ENCODE peak calls at places on chromosomes 3 and 15, in six cellular contexts. Z, Q, I, D, S and W are unnamed samples.

GRCh38 chr15:70358011-70358819 is 260.5 kb upstream of the TLE3 start:
- DNase-seq in Z (no peak), Q (no peak), I (no peak), D (no peak), S (no peak), W (no peak)

GRCh38 chr15:62254137-62254934 is 89.3 kb upstream of the C2CD4B start:
- DNase-seq in Z (peak; percentile 75), Q (peak; percentile 49), I (peak; percentile 89), D (peak; percentile 52), S (peak; percentile 59), W (peak; percentile 72)

GRCh38 chr3:173395073-173395411 is 2.5 kb upstream of the NLGN1 start:
- DNase-seq in Z (no peak), Q (no peak), I (no peak), D (no peak), S (no peak), W (no peak)

GRCh38 chr3:134711284-134711683 is 60.5 kb upstream of the KY start:
- DNase-seq in Z (no peak), Q (peak; percentile 2), I (no peak), D (no peak), S (no peak), W (no peak)

GRCh38 chr3:35659808-35660207 is 20.5 kb downstream of the ARPP21 start:
- DNase-seq in Z (peak; percentile 13), Q (no peak), I (peak; percentile 26), D (no peak), S (peak; percentile 2), W (no peak)

GRCh38 chr3:135218304-135218703 is 423.2 kb downstream of the EPHB1 start:
- DNase-seq in Z (no peak), Q (no peak), I (peak; percentile 30), D (no peak), S (no peak), W (no peak)

GRCh38 chr3:127074900-127075360 is 92.0 kb downstream of the PLXNA1 start:
- DNase-seq in Z (no peak), Q (no peak), I (peak; percentile 57), D (no peak), S (no peak), W (peak; percentile 53)

GRCh38 chr15:40344631-40345120 is 3.9 kb upstream of the CCDC9B start:
- DNase-seq in Z (peak; percentile 85), Q (no peak), I (peak; percentile 89), D (peak; percentile 68), S (peak; percentile 45), W (peak; percentile 83)

GRCh38 chr3:13317596-13318320 is 102.4 kb downstream of the NUP210 start:
- DNase-seq in Z (no peak), Q (no peak), I (no peak), D (no peak), S (no peak), W (no peak)

GRCh38 chr3:197023241-197023997 is 6.2 kb downstream of the MELTF start:
- DNase-seq in Z (no peak), Q (no peak), I (no peak), D (no peak), S (no peak), W (no peak)

GRCh38 chr15:42136513-42136912 is 19.9 kb downstream of the PLA2G4F start:
- DNase-seq in Z (no peak), Q (no peak), I (no peak), D (no peak), S (no peak), W (peak; percentile 6)

GRCh38 chr3:5144316-5144994 is 22.4 kb downstream of the ARL8B start:
- DNase-seq in Z (no peak), Q (no peak), I (no peak), D (no peak), S (no peak), W (no peak)

GRCh38 chr3:160163259-160163878 is 61.9 kb upstream of the C3orf80 start:
- DNase-seq in Z (no peak), Q (peak; percentile 23), I (no peak), D (no peak), S (peak; percentile 4), W (no peak)

DNA sequence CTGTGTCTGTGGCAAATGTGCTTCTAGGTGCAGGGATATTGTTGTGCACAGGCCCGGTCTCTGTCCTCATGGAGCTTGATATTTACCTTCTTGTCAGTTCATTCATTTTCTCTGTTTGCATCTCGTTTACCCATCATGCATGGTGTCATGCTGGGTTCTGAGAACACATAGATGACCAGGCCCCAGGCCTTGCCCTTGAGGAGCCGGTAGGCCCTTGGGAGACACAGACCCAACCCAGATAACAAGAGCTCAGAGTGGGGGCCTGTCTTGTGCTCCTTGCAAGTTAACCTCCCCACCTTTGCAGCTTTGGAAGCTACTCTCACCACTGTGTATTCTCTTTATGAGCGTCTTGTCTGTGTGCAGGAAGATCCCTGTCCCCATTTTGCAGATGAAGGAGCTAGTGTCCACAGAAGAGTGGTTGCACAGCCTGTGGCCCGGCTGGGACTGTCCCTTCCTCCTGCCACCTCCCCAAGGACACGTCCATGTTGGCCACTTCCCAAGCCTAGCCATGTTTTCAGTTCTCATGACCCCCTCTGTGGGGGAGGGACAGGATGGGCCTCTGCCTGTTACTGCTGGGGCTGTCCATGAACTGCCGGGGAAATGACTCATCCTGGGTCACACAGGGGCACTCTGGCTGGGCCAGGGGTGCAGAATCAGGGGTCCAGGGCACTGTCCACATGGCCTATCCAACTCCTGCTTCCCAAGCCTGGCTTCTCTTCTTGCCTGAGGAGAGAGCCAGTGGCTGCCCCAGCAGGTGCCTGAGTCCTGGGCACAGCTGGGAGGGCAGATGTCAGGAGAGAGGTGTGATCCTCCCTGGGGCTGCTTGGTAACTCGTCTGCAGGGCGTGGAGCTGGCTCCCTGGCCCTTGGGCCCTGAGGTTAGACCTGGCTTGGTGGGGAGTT is 3.4 kb downstream of the SNX33 start:
- DNase-seq in Z (peak; percentile 48), Q (no peak), I (no peak), D (peak; percentile 54), S (peak; percentile 76), W (peak; percentile 80)
- H3K4me3 ChIP-seq in Z (peak overlapping the region; percentile 11), Q (no peak overlapping the region), I (peak overlapping the region; percentile 26), D (peak overlapping the region; percentile 25), S (peak overlapping the region; percentile 33), W (peak overlapping the region; percentile 5)

GRCh38 chr3:42176635-42177034 is 85.5 kb downstream of the TRAK1 start:
- DNase-seq in Z (no peak), Q (no peak), I (no peak), D (no peak), S (no peak), W (no peak)
- H3K4me1 ChIP-seq in Z (peaks cover 35% of the 10 kb centered on the region), Q (peaks cover 52% of the 10 kb centered on the region), I (peaks cover 6% of the 10 kb centered on the region), D (peaks cover 12% of the 10 kb centered on the region), S (peaks cover 60% of the 10 kb centered on the region), W (peaks cover 24% of the 10 kb centered on the region)

DNA sequence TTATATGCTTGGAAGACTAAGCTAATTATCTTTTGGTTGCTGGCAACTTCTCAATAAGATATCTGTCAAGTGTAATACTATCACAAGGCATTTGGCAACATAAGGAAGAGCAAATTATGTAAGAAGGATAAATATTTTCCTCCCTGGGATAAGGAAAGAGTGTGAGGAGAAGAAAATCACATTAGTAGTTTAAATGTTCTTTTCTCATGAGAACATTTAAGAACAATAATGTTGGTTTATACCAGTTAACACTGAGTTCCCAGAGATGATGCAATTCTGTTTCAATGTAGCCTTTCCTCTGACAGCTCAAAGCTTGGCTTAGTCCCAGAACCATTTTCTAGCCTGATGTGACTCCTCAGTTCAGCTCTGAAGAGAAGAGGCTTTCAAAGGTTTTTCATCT is 66.1 kb upstream of the NPHP3 start:
- DNase-seq in Z (no peak), Q (peak; percentile 8), I (no peak), D (peak; percentile 22), S (no peak), W (no peak)
- TF ChIP-seq POLR2AphosphoS5 in Z (peak; percentile 17), Q (no peak), I (no peak), D (no peak), S (no peak), W (no peak)

DNA sequence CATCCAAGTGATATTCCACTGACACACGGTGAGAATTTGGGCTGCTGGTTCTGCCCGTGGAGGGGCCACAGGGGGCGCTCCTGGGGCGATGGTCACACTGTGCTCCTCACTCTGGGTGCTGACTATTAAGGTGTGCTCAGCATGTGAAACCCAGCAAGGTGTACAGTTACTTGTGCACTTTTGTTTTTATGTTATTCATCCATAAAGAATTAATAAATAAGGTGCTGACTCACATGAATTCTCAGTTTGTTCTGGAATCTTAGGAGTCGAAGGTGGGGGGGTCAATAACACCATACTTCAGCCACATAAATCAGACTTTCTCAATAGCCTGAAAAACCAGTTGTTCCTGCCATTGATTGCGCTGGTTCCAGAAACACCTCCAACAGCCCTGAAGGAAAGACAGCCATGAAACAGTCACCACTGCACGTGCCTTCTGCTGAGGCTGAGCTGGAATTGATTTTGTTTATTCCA is 53.5 kb upstream of the SPATA12 start:
- DNase-seq in Z (no peak), Q (peak; percentile 56), I (peak; percentile 67), D (peak; percentile 49), S (no peak), W (peak; percentile 77)
- H3K4me3 ChIP-seq in Z (no peak overlapping the region), Q (no peak overlapping the region), I (no peak overlapping the region), D (no peak overlapping the region), S (no peak overlapping the region), W (no peak overlapping the region)

GRCh38 chr3:152268501-152269422 is at the start of gene MBNL1:
- DNase-seq in Z (peak; percentile 89), Q (peak; percentile 70), I (peak; percentile 75), D (peak; percentile 92), S (peak; percentile 70), W (peak; percentile 91)

GRCh38 chr3:152267831-152268500 is 763 bp upstream of the MBNL1 start:
- DNase-seq in Z (no peak), Q (no peak), I (no peak), D (no peak), S (no peak), W (no peak)

GRCh38 chr3:152270145-152270870 is 1.6 kb downstream of the MBNL1 start:
- DNase-seq in Z (no peak), Q (no peak), I (no peak), D (no peak), S (peak; percentile 39), W (no peak)

GRCh38 chr3:152270944-152271343 is 2.2 kb downstream of the MBNL1 start:
- DNase-seq in Z (no peak), Q (no peak), I (no peak), D (no peak), S (no peak), W (no peak)

DNA sequence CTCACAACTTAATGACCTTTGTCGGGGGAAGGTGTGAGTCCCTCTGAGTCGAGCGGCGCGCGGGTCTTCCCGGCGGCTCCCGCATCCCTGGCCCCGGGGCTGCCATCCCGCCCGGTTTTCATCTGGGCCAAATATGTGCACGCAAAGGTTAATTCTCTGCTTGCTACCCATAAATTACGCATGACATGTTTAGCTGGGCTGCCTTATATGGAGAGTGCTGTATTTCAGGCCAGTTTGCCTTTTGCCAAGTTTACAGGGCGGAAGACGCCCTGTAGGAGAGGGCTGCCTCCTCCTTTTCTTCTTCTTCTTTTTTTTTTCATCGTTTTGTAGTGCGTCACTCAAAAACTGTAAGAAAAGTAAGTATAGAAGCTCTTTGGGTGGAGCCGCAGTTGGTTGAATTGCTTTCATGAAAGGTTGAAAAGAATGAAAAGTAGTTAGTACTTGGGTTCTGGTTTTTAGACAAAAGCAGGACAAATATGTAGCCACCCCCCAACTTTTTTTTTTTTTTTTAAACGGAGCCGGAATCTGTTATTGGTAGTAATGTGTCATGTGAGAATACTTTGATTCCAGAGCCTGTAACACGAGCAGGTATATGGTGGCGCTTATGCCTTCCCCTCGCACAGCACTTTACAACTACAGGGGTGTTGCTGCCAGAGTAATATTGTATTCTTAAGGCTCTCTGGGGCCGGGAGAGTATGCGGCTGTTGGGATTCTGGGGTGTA is 855 bp downstream of the MBNL1 start:
- DNase-seq in Z (peak; percentile 73), Q (no peak), I (peak; percentile 30), D (peak; percentile 60), S (peak; percentile 46), W (peak; percentile 91)
- H3K4me1 ChIP-seq in Z (peaks cover 46% of the 10 kb centered on the region), Q (peaks cover 65% of the 10 kb centered on the region), I (peaks cover 31% of the 10 kb centered on the region), D (peaks cover 42% of the 10 kb centered on the region), S (peaks cover 59% of the 10 kb centered on the region), W (peaks cover 45% of the 10 kb centered on the region)

GRCh38 chr3:136498919-136499447 is 248.8 kb downstream of the PCCB start:
- DNase-seq in Z (no peak), Q (no peak), I (no peak), D (no peak), S (peak; percentile 88), W (no peak)
- TF ChIP-seq POLR2AphosphoS5 in Z (no peak), Q (no peak), I (no peak), D (no peak), S (no peak), W (no peak)